ENCODE peak calls at places on chromosomes 11 and 22, in six cellular contexts. One of them, this sample, is unnamed.

GRCh38 chr11:55942785-55943392 is 6.7 kb upstream of the OR5I1 start:
- DNase-seq in CD4-positive, alpha-beta T cell: no peak
- DNase-seq in endothelial cell: peak
- DNase-seq in choroid plexus epithelial cell: peak
- DNase-seq in AG09309: no peak
- DNase-seq in glutamatergic neuron: no peak
- DNase-seq in this sample: no peak

GRCh38 chr11:88480217-88480616 is 142.7 kb upstream of the CTSC start:
- DNase-seq in choroid plexus epithelial cell: peak
- DNase-seq in endothelial cell: no peak
- DNase-seq in AG09309: peak
- DNase-seq in glutamatergic neuron: no peak
- DNase-seq in CD4-positive, alpha-beta T cell: no peak
- DNase-seq in this sample: no peak

GRCh38 chr22:21972293-21972779 is 10.3 kb downstream of the TOP3B start:
- DNase-seq in choroid plexus epithelial cell: peak
- DNase-seq in endothelial cell: peak
- DNase-seq in glutamatergic neuron: peak
- DNase-seq in CD4-positive, alpha-beta T cell: peak
- DNase-seq in AG09309: no peak
- DNase-seq in this sample: peak

GRCh38 chr11:117851091-117851490 is 25.4 kb downstream of the FXYD6 start:
- DNase-seq in CD4-positive, alpha-beta T cell: no peak
- DNase-seq in choroid plexus epithelial cell: peak
- DNase-seq in AG09309: no peak
- DNase-seq in glutamatergic neuron: no peak
- DNase-seq in endothelial cell: no peak
- DNase-seq in this sample: no peak

GRCh38 chr11:125578783-125579182 is 9.5 kb downstream of the EI24 start:
- DNase-seq in AG09309: no peak
- DNase-seq in choroid plexus epithelial cell: no peak
- DNase-seq in glutamatergic neuron: no peak
- DNase-seq in CD4-positive, alpha-beta T cell: no peak
- DNase-seq in endothelial cell: no peak
- DNase-seq in this sample: no peak

GRCh38 chr11:61976813-61977475 is 9.5 kb upstream of the FTH1 start:
- DNase-seq in CD4-positive, alpha-beta T cell: no peak
- DNase-seq in endothelial cell: no peak
- DNase-seq in choroid plexus epithelial cell: no peak
- DNase-seq in AG09309: no peak
- DNase-seq in glutamatergic neuron: no peak
- DNase-seq in this sample: no peak

GRCh38 chr11:78654071-78654470 is 79.4 kb upstream of the NARS2 start:
- DNase-seq in glutamatergic neuron: no peak
- DNase-seq in endothelial cell: no peak
- DNase-seq in choroid plexus epithelial cell: no peak
- DNase-seq in CD4-positive, alpha-beta T cell: no peak
- DNase-seq in AG09309: no peak
- DNase-seq in this sample: no peak

GRCh38 chr22:31683181-31684105 is 21.4 kb upstream of the PISD start:
- DNase-seq in glutamatergic neuron: no peak
- DNase-seq in choroid plexus epithelial cell: no peak
- DNase-seq in endothelial cell: no peak
- DNase-seq in AG09309: no peak
- DNase-seq in CD4-positive, alpha-beta T cell: no peak
- DNase-seq in this sample: no peak

GRCh38 chr11:99020324-99021225 is at the start of gene CNTN5:
- DNase-seq in choroid plexus epithelial cell: peak
- DNase-seq in endothelial cell: peak
- DNase-seq in CD4-positive, alpha-beta T cell: no peak
- DNase-seq in AG09309: no peak
- DNase-seq in glutamatergic neuron: peak
- DNase-seq in this sample: no peak

GRCh38 chr22:40509401-40510134 is 127.0 kb downstream of the MRTFA start:
- DNase-seq in endothelial cell: no peak
- DNase-seq in glutamatergic neuron: no peak
- DNase-seq in AG09309: peak
- DNase-seq in CD4-positive, alpha-beta T cell: no peak
- DNase-seq in choroid plexus epithelial cell: peak
- DNase-seq in this sample: no peak

GRCh38 chr11:34623463-34623862 is 2.6 kb downstream of the EHF start:
- DNase-seq in CD4-positive, alpha-beta T cell: no peak
- DNase-seq in choroid plexus epithelial cell: no peak
- DNase-seq in endothelial cell: no peak
- DNase-seq in glutamatergic neuron: no peak
- DNase-seq in AG09309: no peak
- DNase-seq in this sample: no peak

GRCh38 chr22:24247564-24248344 is 2.9 kb upstream of the GGT5 start:
- DNase-seq in AG09309: peak
- DNase-seq in choroid plexus epithelial cell: peak
- DNase-seq in glutamatergic neuron: peak
- DNase-seq in endothelial cell: peak
- DNase-seq in CD4-positive, alpha-beta T cell: peak
- DNase-seq in this sample: no peak

GRCh38 chr11:107706531-107706930 is 5.3 kb downstream of the SLN start:
- DNase-seq in choroid plexus epithelial cell: peak
- DNase-seq in CD4-positive, alpha-beta T cell: no peak
- DNase-seq in endothelial cell: no peak
- DNase-seq in glutamatergic neuron: no peak
- DNase-seq in AG09309: no peak
- DNase-seq in this sample: no peak

GRCh38 chr11:60625262-60625661 is 74.2 kb upstream of the MS4A8 start:
- DNase-seq in choroid plexus epithelial cell: peak
- DNase-seq in CD4-positive, alpha-beta T cell: no peak
- DNase-seq in AG09309: peak
- DNase-seq in endothelial cell: no peak
- DNase-seq in glutamatergic neuron: no peak
- DNase-seq in this sample: no peak

GRCh38 chr22:38317237-38317994 is at the start of gene CSNK1E:
- DNase-seq in AG09309: no peak
- DNase-seq in endothelial cell: peak
- DNase-seq in glutamatergic neuron: peak
- DNase-seq in CD4-positive, alpha-beta T cell: peak
- DNase-seq in choroid plexus epithelial cell: peak
- DNase-seq in this sample: peak

GRCh38 chr11:87473174-87473573 is 435.4 kb downstream of the TMEM135 start:
- DNase-seq in choroid plexus epithelial cell: peak
- DNase-seq in CD4-positive, alpha-beta T cell: no peak
- DNase-seq in AG09309: peak
- DNase-seq in glutamatergic neuron: no peak
- DNase-seq in endothelial cell: no peak
- DNase-seq in this sample: no peak

GRCh38 chr11:60301178-60301577 is 20.7 kb downstream of the MS4A4A start:
- DNase-seq in glutamatergic neuron: no peak
- DNase-seq in endothelial cell: no peak
- DNase-seq in CD4-positive, alpha-beta T cell: no peak
- DNase-seq in choroid plexus epithelial cell: no peak
- DNase-seq in AG09309: no peak
- DNase-seq in this sample: no peak

GRCh38 chr11:22656128-22656527 is 10.3 kb upstream of the GAS2 start:
- DNase-seq in CD4-positive, alpha-beta T cell: no peak
- DNase-seq in endothelial cell: no peak
- DNase-seq in AG09309: no peak
- DNase-seq in choroid plexus epithelial cell: no peak
- DNase-seq in glutamatergic neuron: no peak
- DNase-seq in this sample: no peak

GRCh38 chr22:17964647-17965046 is 59.7 kb downstream of the MICAL3 start:
- DNase-seq in choroid plexus epithelial cell: no peak
- DNase-seq in CD4-positive, alpha-beta T cell: no peak
- DNase-seq in endothelial cell: no peak
- DNase-seq in AG09309: no peak
- DNase-seq in glutamatergic neuron: no peak
- DNase-seq in this sample: no peak

GRCh38 chr11:77175021-77175842 is 47.2 kb downstream of the MYO7A start:
- DNase-seq in endothelial cell: no peak
- DNase-seq in CD4-positive, alpha-beta T cell: no peak
- DNase-seq in AG09309: no peak
- DNase-seq in glutamatergic neuron: no peak
- DNase-seq in choroid plexus epithelial cell: no peak
- DNase-seq in this sample: no peak

GRCh38 chr11:46977940-46978595 is 41.5 kb downstream of the CSTPP1 start:
- DNase-seq in glutamatergic neuron: no peak
- DNase-seq in choroid plexus epithelial cell: peak
- DNase-seq in CD4-positive, alpha-beta T cell: no peak
- DNase-seq in AG09309: no peak
- DNase-seq in endothelial cell: no peak
- DNase-seq in this sample: no peak

GRCh38 chr11:96234866-96235441 is 108.0 kb downstream of the MAML2 start:
- DNase-seq in CD4-positive, alpha-beta T cell: no peak
- DNase-seq in AG09309: no peak
- DNase-seq in endothelial cell: no peak
- DNase-seq in choroid plexus epithelial cell: peak
- DNase-seq in glutamatergic neuron: no peak
- DNase-seq in this sample: no peak

GRCh38 chr11:92681606-92682005 is 287.8 kb upstream of the MTNR1B start:
- DNase-seq in endothelial cell: no peak
- DNase-seq in CD4-positive, alpha-beta T cell: no peak
- DNase-seq in AG09309: no peak
- DNase-seq in choroid plexus epithelial cell: no peak
- DNase-seq in glutamatergic neuron: no peak
- DNase-seq in this sample: no peak
- TF ChIP-seq CTCF in endothelial cell: no peak
- TF ChIP-seq CTCF in CD4-positive, alpha-beta T cell: no peak
- TF ChIP-seq CTCF in AG09309: no peak
- TF ChIP-seq CTCF in choroid plexus epithelial cell: no peak
- TF ChIP-seq CTCF in glutamatergic neuron: no peak
- TF ChIP-seq CTCF in this sample: no peak

DNA sequence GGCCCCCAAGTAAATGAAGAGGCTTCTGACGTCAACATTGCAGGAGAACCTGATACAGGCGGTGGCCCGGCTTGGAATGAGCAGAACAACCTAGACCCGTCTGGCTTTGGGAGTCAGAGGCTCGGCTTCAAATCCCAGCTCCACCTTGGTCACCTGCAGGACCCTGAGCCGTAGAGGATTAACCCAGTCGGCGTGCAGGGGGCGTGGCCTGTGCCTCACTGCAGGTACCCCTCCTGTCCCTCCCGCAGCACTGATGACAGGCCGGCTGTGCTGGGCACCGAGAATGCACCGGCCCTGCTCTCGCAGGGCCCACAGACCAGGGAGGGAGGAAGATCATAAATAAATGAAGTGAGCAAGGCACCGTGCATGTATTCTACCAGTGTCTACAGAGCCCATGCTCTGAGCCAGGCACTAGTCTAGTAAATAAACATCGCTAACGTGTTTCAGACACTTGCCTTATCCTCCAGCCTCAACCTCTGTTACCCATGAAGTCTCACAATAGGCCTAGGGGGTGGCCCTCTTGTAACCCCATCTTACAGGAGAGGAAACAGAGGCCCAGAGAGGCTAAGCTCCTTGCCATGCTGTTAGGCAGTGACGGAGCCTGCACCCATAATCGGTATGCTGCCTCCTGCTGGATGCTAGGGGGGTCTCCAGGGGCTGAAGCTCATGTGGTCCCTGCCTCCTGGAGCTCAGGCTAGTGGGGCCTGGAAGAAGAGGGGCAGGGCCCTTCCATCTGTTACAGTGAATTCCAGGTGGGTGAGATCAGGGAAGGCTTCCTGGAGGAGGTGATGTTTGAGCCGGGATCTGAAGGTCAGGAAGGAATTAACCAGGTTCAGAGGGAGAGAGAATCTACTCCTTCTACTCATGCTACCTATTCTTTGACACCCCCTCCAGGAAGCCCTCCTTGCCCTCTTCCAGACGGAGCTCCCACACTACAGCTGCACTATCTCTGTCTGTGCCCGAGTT is 53.4 kb downstream of the RTL6 start:
- DNase-seq in endothelial cell: no peak
- DNase-seq in choroid plexus epithelial cell: peak
- DNase-seq in CD4-positive, alpha-beta T cell: no peak
- DNase-seq in glutamatergic neuron: no peak
- DNase-seq in AG09309: no peak
- DNase-seq in this sample: no peak
- TF ChIP-seq CTCF in endothelial cell: peak
- TF ChIP-seq CTCF in choroid plexus epithelial cell: peak
- TF ChIP-seq CTCF in CD4-positive, alpha-beta T cell: no peak
- TF ChIP-seq CTCF in glutamatergic neuron: no peak
- TF ChIP-seq CTCF in AG09309: peak
- TF ChIP-seq CTCF in this sample: no peak

DNA sequence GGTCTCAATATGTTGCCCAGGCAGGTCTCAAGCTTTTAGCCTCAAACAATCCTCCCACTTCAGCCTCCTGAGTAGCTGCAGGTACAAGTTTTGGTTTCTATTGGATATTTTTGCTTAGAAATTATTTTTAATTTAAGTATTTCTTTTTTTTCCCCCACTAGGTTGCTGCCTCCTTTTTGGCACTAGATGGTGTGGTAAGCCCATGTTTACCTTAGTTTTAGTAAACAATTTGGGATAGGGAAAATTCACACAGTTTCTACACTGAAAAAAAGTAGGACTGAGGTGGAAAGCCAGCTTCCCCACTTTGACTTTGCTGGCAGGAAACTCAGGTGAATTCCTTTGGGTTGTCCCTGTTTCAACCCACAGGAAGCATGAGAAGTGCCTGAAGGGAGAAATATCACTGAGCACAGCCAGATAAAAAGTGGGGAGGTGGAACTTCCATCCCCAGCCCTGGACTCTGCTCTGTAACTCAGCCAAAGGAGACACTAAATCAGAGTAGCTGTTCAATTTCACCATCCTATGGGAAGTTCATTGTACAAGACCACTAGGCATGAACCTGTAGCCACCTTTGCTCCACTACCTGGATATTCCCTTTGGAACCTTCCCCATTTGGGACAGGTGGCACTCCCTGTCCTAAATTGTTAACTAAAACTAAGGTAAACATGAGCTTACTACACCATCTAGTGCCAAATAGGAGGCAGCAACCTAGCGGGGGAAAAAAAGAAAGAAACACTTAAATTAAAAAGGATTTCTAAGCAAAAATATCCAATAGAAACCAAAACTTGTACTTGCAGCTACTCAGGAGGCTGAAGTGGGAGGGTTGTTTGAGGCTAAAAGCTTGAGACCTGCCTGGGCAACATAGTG is 154.4 kb upstream of the FAT3 start:
- DNase-seq in choroid plexus epithelial cell: peak
- DNase-seq in endothelial cell: no peak
- DNase-seq in CD4-positive, alpha-beta T cell: no peak
- DNase-seq in AG09309: no peak
- DNase-seq in glutamatergic neuron: no peak
- DNase-seq in this sample: no peak
- TF ChIP-seq CTCF in choroid plexus epithelial cell: no peak
- TF ChIP-seq CTCF in endothelial cell: no peak
- TF ChIP-seq CTCF in CD4-positive, alpha-beta T cell: no peak
- TF ChIP-seq CTCF in AG09309: peak
- TF ChIP-seq CTCF in glutamatergic neuron: no peak
- TF ChIP-seq CTCF in this sample: no peak

DNA sequence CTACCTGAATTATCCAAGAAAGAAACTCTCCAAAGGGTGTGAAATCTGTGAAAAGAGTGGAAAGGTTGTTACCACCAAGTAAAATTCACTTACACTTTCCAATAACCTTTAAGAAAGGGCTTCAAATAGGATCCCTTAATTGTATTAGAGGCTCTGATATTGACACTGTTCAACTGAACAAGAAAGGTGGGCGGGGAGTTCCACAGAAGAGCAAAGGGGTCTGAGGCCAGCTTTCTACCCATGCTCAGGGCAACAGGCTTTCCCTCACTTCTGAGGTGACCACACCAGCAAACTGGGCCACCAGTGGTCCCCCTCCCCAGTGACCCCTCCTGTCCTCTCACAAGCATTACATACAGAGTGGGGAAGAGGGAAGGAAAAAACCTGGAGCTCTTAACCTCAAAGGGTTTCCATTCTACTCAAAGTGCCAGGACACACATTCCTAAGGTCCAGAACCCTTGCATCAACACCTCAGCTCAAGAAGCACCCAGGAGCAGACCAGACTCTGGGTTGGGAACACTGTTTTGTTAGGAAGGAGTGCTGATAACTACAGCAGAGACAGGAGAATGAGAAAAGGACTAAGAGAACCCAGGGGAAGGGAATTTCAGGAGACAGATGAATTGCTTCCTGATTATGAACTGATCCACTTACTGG is 71.6 kb upstream of the AKIP1 start:
- DNase-seq in glutamatergic neuron: no peak
- DNase-seq in AG09309: no peak
- DNase-seq in choroid plexus epithelial cell: no peak
- DNase-seq in CD4-positive, alpha-beta T cell: no peak
- DNase-seq in endothelial cell: no peak
- DNase-seq in this sample: no peak
- TF ChIP-seq CTCF in glutamatergic neuron: no peak
- TF ChIP-seq CTCF in AG09309: no peak
- TF ChIP-seq CTCF in choroid plexus epithelial cell: no peak
- TF ChIP-seq CTCF in CD4-positive, alpha-beta T cell: no peak
- TF ChIP-seq CTCF in endothelial cell: no peak
- TF ChIP-seq CTCF in this sample: no peak